ENCODE peak calls at places on chromosome 19, in seven cellular contexts. S is esophagus muscularis mucosa, V is T-cell, M is fibroblast of gingiva, H is activated T-helper 1 cell treated with Interleukin-2 at 50 U/mL for 16 hours, I is fibroblast of lung, K is COR-L47. X is an unnamed sample.

GRCh38 chr19:16293133-16294085 is 31.2 kb upstream of the KLF2 start:
- DNase-seq in S (peak; percentile 96), V (no peak), M (peak; percentile 96), H (no peak), I (peak; percentile 98), K (no peak), X (no peak)

GRCh38 chr19:695350-695949 is at the start of gene PRSS57:
- DNase-seq in S (no peak), V (no peak), M (no peak), H (no peak), I (no peak), K (no peak), X (no peak)

GRCh38 chr19:43743059-43743458 is 11.7 kb downstream of the SMG9 start:
- DNase-seq in S (no peak), V (no peak), M (no peak), H (no peak), I (no peak), K (no peak), X (no peak)

GRCh38 chr19:2524840-2525723 is 49.2 kb downstream of the GADD45B start:
- DNase-seq in S (no peak), V (no peak), M (peak; percentile 56), H (no peak), I (peak; percentile 43), K (peak; percentile 36), X (no peak)

GRCh38 chr19:46155237-46155636 is 7.2 kb downstream of the IGFL2 start:
- DNase-seq in S (peak; percentile 53), V (no peak), M (no peak), H (no peak), I (no peak), K (no peak), X (no peak)

GRCh38 chr19:36489920-36490415 is 607 bp upstream of the ZNF566 start:
- DNase-seq in S (no peak), V (peak; percentile 54), M (peak; percentile 90), H (peak; percentile 45), I (peak; percentile 96), K (peak; percentile 92), X (peak; percentile 55)

GRCh38 chr19:32773126-32773525 is 53.6 kb downstream of the TDRD12 start:
- DNase-seq in S (no peak), V (no peak), M (no peak), H (no peak), I (no peak), K (no peak), X (no peak)

GRCh38 chr19:17243854-17244617 is 1.7 kb downstream of the NR2F6 start:
- DNase-seq in S (no peak), V (no peak), M (peak; percentile 59), H (no peak), I (peak; percentile 38), K (no peak), X (no peak)

GRCh38 chr19:13557756-13558398 is 51.6 kb upstream of the CACNA1A start:
- DNase-seq in S (no peak), V (peak; percentile 4), M (no peak), H (no peak), I (no peak), K (no peak), X (no peak)

GRCh38 chr19:42555801-42556200 is 27.5 kb upstream of the CEACAM1 start:
- DNase-seq in S (no peak), V (no peak), M (no peak), H (no peak), I (no peak), K (no peak), X (no peak)

GRCh38 chr19:4624301-4624700 is 15.0 kb upstream of the TNFAIP8L1 start:
- DNase-seq in S (no peak), V (no peak), M (no peak), H (no peak), I (no peak), K (no peak), X (no peak)

GRCh38 chr19:2327773-2328400 is 499 bp downstream of the LSM7 start:
- DNase-seq in S (no peak), V (peak; percentile 30), M (peak; percentile 65), H (no peak), I (peak; percentile 49), K (peak; percentile 58), X (peak; percentile 45)

GRCh38 chr19:37361994-37362393 is 8.9 kb upstream of the ZNF527 start:
- DNase-seq in S (no peak), V (no peak), M (no peak), H (no peak), I (no peak), K (no peak), X (no peak)

GRCh38 chr19:3459322-3459881 is 20.9 kb downstream of the SMIM24 start:
- DNase-seq in S (peak; percentile 97), V (no peak), M (peak; percentile 86), H (no peak), I (peak; percentile 95), K (no peak), X (no peak)

GRCh38 chr19:28737021-28737525 is 475.9 kb downstream of the UQCRFS1 start:
- DNase-seq in S (no peak), V (no peak), M (peak; percentile 23), H (no peak), I (peak; percentile 65), K (peak; percentile 4), X (no peak)

GRCh38 chr19:48784527-48784926 is 26.3 kb downstream of the BCAT2 start:
- DNase-seq in S (no peak), V (no peak), M (peak; percentile 21), H (no peak), I (peak; percentile 37), K (peak; percentile 15), X (no peak)

GRCh38 chr19:58368561-58369360 is 6.2 kb upstream of the ZNF497 start:
- DNase-seq in S (no peak), V (no peak), M (no peak), H (no peak), I (no peak), K (no peak), X (no peak)

GRCh38 chr19:29800086-29800825 is 11.5 kb upstream of the CCNE1 start:
- DNase-seq in S (no peak), V (no peak), M (no peak), H (no peak), I (no peak), K (no peak), X (no peak)

GRCh38 chr19:56942749-56943148 is 102.2 kb upstream of the PEG3 start:
- DNase-seq in S (no peak), V (no peak), M (no peak), H (no peak), I (no peak), K (no peak), X (no peak)

GRCh38 chr19:4108767-4109625 is 14.9 kb downstream of the MAP2K2 start:
- DNase-seq in S (no peak), V (peak; percentile 77), M (no peak), H (peak; percentile 64), I (no peak), K (no peak), X (no peak)

GRCh38 chr19:32558607-32559228 is 22.3 kb upstream of the PDCD5 start:
- DNase-seq in S (no peak), V (no peak), M (no peak), H (no peak), I (no peak), K (no peak), X (no peak)

GRCh38 chr19:623974-624373 is 9.4 kb downstream of the POLRMT start:
- DNase-seq in S (no peak), V (no peak), M (peak; percentile 67), H (no peak), I (peak; percentile 78), K (no peak), X (no peak)

GRCh38 chr19:48400018-48400742 is 6.7 kb downstream of the GRIN2D start:
- DNase-seq in S (no peak), V (no peak), M (peak; percentile 75), H (no peak), I (peak; percentile 57), K (peak; percentile 30), X (peak; percentile 34)

GRCh38 chr19:48544856-48545750 is 6.9 kb upstream of the SULT2B1 start:
- DNase-seq in S (no peak), V (no peak), M (no peak), H (no peak), I (no peak), K (no peak), X (no peak)

GRCh38 chr19:5484398-5485285 is 29.4 kb downstream of the ZNRF4 start:
- DNase-seq in S (no peak), V (no peak), M (no peak), H (no peak), I (peak; percentile 9), K (peak; percentile 70), X (no peak)

GRCh38 chr19:57587529-57587928 is 3.6 kb downstream of the ZIK1 start:
- DNase-seq in S (no peak), V (no peak), M (no peak), H (no peak), I (no peak), K (no peak), X (no peak)

GRCh38 chr19:50798943-50799851 is 9.0 kb downstream of the ACP4 start:
- DNase-seq in S (no peak), V (no peak), M (no peak), H (no peak), I (no peak), K (no peak), X (no peak)

GRCh38 chr19:55258476-55258827 is 365 bp downstream of the PPP6R1 start:
- DNase-seq in S (no peak), V (no peak), M (no peak), H (peak; percentile 35), I (no peak), K (no peak), X (no peak)

GRCh38 chr19:18761531-18762110 is 29.5 kb downstream of the COMP start:
- DNase-seq in S (no peak), V (no peak), M (no peak), H (no peak), I (no peak), K (no peak), X (no peak)

GRCh38 chr19:35882074-35882832 is 13.9 kb downstream of the APLP1 start:
- DNase-seq in S (no peak), V (no peak), M (peak; percentile 75), H (no peak), I (peak; percentile 87), K (peak; percentile 73), X (no peak)

GRCh38 chr19:12784394-12784870 is 6.9 kb upstream of the JUNB start:
- DNase-seq in S (no peak), V (no peak), M (no peak), H (no peak), I (no peak), K (no peak), X (peak; percentile 19)

GRCh38 chr19:44112802-44113137 is 429 bp upstream of the ZNF225 start:
- DNase-seq in S (no peak), V (no peak), M (no peak), H (no peak), I (no peak), K (no peak), X (no peak)

GRCh38 chr19:50413531-50413930 is 5.2 kb upstream of the SPIB start:
- DNase-seq in S (no peak), V (no peak), M (no peak), H (no peak), I (no peak), K (no peak), X (no peak)

GRCh38 chr19:58170860-58171259 is 12.0 kb upstream of the ZNF274 start:
- DNase-seq in S (no peak), V (no peak), M (no peak), H (no peak), I (no peak), K (no peak), X (no peak)

GRCh38 chr19:48992571-48993174 is 436 bp downstream of the GYS1 start:
- DNase-seq in S (no peak), V (no peak), M (no peak), H (no peak), I (no peak), K (no peak), X (no peak)

GRCh38 chr19:13872695-13873389 is 4.1 kb upstream of the NANOS3 start:
- DNase-seq in S (no peak), V (no peak), M (no peak), H (no peak), I (no peak), K (no peak), X (no peak)